ENCODE peak calls at places on chromosomes 12 and 14, in six cellular contexts. P, F, C, J, G and B are unnamed samples.

GRCh38 chr12:131911851-131912525 is 17.1 kb upstream of the PUS1 start:
- DNase-seq in P (no peak), F (no peak), C (no peak), J (no peak), G (no peak), B (no peak)

GRCh38 chr12:68293347-68293746 is 38.8 kb downstream of the MDM1 start:
- DNase-seq in P (no peak), F (no peak), C (no peak), J (no peak), G (no peak), B (no peak)

GRCh38 chr12:89723276-89723675 is 14.6 kb upstream of the ATP2B1 start:
- DNase-seq in P (no peak), F (no peak), C (no peak), J (no peak), G (no peak), B (no peak)

GRCh38 chr12:28938581-28939301 is 210.3 kb upstream of the FAR2 start:
- DNase-seq in P (no peak), F (no peak), C (no peak), J (no peak), G (no peak), B (no peak)

GRCh38 chr14:105021656-105022275 is 883 bp upstream of the CDCA4 start:
- DNase-seq in P (peak), F (peak), C (no peak), J (no peak), G (no peak), B (no peak)

GRCh38 chr14:35512765-35513164 is 21.2 kb upstream of the INSM2 start:
- DNase-seq in P (no peak), F (no peak), C (no peak), J (no peak), G (no peak), B (no peak)

GRCh38 chr14:92615451-92615850 is 101.9 kb downstream of the RIN3 start:
- DNase-seq in P (no peak), F (no peak), C (no peak), J (no peak), G (peak), B (no peak)

GRCh38 chr14:29584992-29585391 is 342.7 kb downstream of the PRKD1 start:
- DNase-seq in P (no peak), F (peak), C (no peak), J (no peak), G (no peak), B (no peak)

GRCh38 chr14:105474478-105475268 is at the start of gene CRIP2:
- DNase-seq in P (peak), F (no peak), C (no peak), J (peak), G (no peak), B (peak)

GRCh38 chr14:22370084-22370847 is 218.8 kb downstream of the DAD1 start:
- DNase-seq in P (no peak), F (no peak), C (no peak), J (no peak), G (no peak), B (no peak)

GRCh38 chr14:35761922-35762321 is 47.2 kb downstream of the RALGAPA1 start:
- DNase-seq in P (no peak), F (no peak), C (no peak), J (no peak), G (no peak), B (no peak)

GRCh38 chr12:64674367-64674922 is 64.2 kb downstream of the RASSF3 start:
- DNase-seq in P (no peak), F (no peak), C (no peak), J (no peak), G (no peak), B (no peak)

GRCh38 chr12:52367876-52368275 is 595 bp upstream of the KRT85 start:
- DNase-seq in P (no peak), F (no peak), C (no peak), J (no peak), G (no peak), B (no peak)

GRCh38 chr14:103091041-103091882 is 3.3 kb upstream of the EXOC3L4 start:
- DNase-seq in P (peak), F (no peak), C (no peak), J (peak), G (no peak), B (peak)

GRCh38 chr14:97924922-97925613 is 1127.9 kb downstream of the VRK1 start:
- DNase-seq in P (no peak), F (no peak), C (no peak), J (no peak), G (no peak), B (no peak)

GRCh38 chr14:100025111-100025510 is 40.1 kb upstream of the EVL start:
- DNase-seq in P (peak), F (peak), C (peak), J (peak), G (no peak), B (peak)

GRCh38 chr14:52272375-52272774 is 4.9 kb downstream of the PTGDR start:
- DNase-seq in P (no peak), F (no peak), C (no peak), J (no peak), G (no peak), B (no peak)

GRCh38 chr14:95495538-95496025 is 20.9 kb downstream of the SYNE3 start:
- DNase-seq in P (no peak), F (no peak), C (no peak), J (peak), G (peak), B (peak)

GRCh38 chr14:86782092-86782580 is 1210.8 kb downstream of the GALC start:
- DNase-seq in P (no peak), F (no peak), C (no peak), J (no peak), G (no peak), B (no peak)

GRCh38 chr14:28651148-28651547 is 115.4 kb upstream of the FOXG1 start:
- DNase-seq in P (no peak), F (no peak), C (no peak), J (no peak), G (no peak), B (no peak)

GRCh38 chr12:1093166-1093751 is 102.2 kb downstream of the ERC1 start:
- DNase-seq in P (peak), F (peak), C (no peak), J (peak), G (no peak), B (no peak)

GRCh38 chr12:78028426-78028825 is 197.7 kb downstream of the NAV3 start:
- DNase-seq in P (no peak), F (no peak), C (no peak), J (no peak), G (no peak), B (no peak)

GRCh38 chr12:6347367-6348338 is 5.8 kb upstream of the TNFRSF1A start:
- DNase-seq in P (no peak), F (no peak), C (no peak), J (no peak), G (no peak), B (no peak)

GRCh38 chr12:97555547-97556200 is 93.1 kb downstream of the RMST start:
- DNase-seq in P (no peak), F (no peak), C (no peak), J (no peak), G (no peak), B (no peak)

GRCh38 chr14:47278233-47278842 is 397.1 kb downstream of the MDGA2 start:
- DNase-seq in P (peak), F (peak), C (peak), J (peak), G (no peak), B (peak)

GRCh38 chr12:3303410-3304136 is 187.4 kb upstream of the PRMT8 start:
- DNase-seq in P (no peak), F (peak), C (no peak), J (no peak), G (no peak), B (no peak)

GRCh38 chr12:67045650-67046049 is 223.5 kb upstream of the CAND1 start:
- DNase-seq in P (no peak), F (no peak), C (no peak), J (no peak), G (no peak), B (no peak)

GRCh38 chr14:53327716-53328115 is 174.6 kb upstream of the DDHD1 start:
- DNase-seq in P (no peak), F (no peak), C (no peak), J (no peak), G (no peak), B (no peak)

GRCh38 chr12:52300796-52301691 is 9.7 kb upstream of the KRT81 start:
- DNase-seq in P (no peak), F (no peak), C (no peak), J (no peak), G (no peak), B (no peak)

GRCh38 chr12:48109424-48109823 is 3.5 kb upstream of the SENP1 start:
- DNase-seq in P (no peak), F (no peak), C (no peak), J (no peak), G (no peak), B (no peak)

GRCh38 chr12:32261638-32262037 is 137.7 kb upstream of the FGD4 start:
- DNase-seq in P (peak), F (peak), C (no peak), J (no peak), G (no peak), B (no peak)

GRCh38 chr14:85546390-85546789 is 16.4 kb downstream of the FLRT2 start:
- DNase-seq in P (no peak), F (no peak), C (no peak), J (no peak), G (no peak), B (no peak)

GRCh38 chr12:124872068-124872719 is 8.5 kb upstream of the SCARB1 start:
- DNase-seq in P (no peak), F (no peak), C (no peak), J (no peak), G (no peak), B (no peak)

DNA sequence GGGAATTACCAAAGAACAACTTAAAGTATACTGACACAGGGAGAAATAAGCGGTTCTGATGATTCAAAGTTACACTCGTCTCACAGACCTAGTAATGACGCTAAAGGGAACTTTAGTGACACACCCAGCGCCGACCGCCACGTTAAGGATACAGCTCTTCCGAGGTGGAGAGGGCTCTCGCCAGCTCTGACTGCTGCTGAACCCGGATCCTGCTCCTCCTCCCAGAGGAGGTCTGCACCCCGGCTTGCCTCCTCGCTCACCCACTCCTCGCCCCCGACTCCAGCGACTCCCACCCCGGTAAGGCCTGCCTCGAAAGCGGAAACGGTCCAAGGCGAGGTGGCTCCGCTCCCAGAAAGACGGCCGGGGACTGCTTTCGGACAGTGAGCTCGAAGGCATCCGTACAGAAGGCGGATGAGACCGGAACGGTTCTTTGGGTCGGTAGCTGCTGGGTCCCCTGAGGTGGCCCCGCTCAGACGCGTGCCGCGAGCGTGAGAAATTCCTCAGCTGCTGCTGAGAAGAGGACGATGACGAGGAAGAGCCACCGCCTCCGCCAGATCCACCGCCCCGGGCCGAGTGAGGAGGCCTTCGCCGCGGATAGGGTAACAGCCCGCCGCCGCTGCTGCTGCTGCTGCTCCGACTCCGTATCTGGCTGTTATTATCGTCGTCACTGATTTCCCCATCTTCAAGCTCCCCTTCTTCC is 637 bp downstream of the ZFC3H1 start:
- DNase-seq in P (peak), F (peak), C (no peak), J (peak), G (no peak), B (peak)
- TF ChIP-seq POLR2A in P (no peak), F (no peak), C (no peak), J (peak), G (peak), B (no peak)

GRCh38 chr14:64636208-64636979 is 67.8 kb upstream of the PLEKHG3 start:
- DNase-seq in P (peak), F (peak), C (peak), J (peak), G (no peak), B (peak)
- TF ChIP-seq POLR2AphosphoS5 in P (no peak), F (no peak), C (no peak), J (no peak), G (no peak), B (no peak)

DNA sequence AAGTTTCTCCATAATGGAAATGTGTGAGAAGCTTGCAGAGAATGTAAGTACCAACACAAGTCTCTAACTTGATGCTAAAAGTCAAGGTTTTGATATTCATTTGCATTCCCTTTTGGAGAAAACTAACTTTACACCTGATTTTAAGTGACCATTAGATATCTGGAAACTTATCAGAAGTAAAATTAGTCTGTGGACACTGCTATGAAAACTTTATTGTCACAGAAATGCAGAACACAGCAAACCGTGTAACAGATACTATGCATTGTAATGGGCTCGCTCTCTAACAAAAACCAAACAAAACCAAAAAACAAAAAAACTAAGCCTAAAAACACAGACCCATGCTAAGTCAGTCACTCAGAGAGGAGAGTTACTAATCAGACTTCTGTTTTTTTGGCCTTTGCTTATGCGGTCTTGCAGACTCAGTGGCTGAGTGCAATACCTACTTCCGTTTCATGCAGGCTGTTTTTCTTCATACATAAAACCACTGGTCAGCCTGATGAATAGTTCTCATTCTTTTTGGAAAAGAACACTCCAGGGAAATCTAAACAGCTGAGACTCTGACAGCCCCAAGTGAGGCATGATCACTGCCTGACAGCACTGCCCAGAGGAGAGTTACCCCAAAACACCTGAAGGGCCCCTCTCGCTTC is 35.7 kb downstream of the NRDE2 start:
- DNase-seq in P (no peak), F (no peak), C (no peak), J (no peak), G (no peak), B (no peak)
- TF ChIP-seq TAF1 in P (no peak), F (no peak), C (no peak), J (no peak), G (no peak), B (no peak)

GRCh38 chr12:57523706-57524614 is 1.3 kb downstream of the MBD6 start:
- DNase-seq in P (no peak), F (no peak), C (no peak), J (no peak), G (no peak), B (no peak)
- TF ChIP-seq POLR2A in P (peak), F (no peak), C (no peak), J (no peak), G (no peak), B (no peak)